ENCODE peak calls at places on chromosome 1, in seven cellular contexts. T is iPS DF 6.9, D is foreskin fibroblast, M is kidney tubule cell, S is lower lobe of right lung, H is posterior vena cava, V is heart right ventricle. B is an unnamed sample.

GRCh38 chr1:27011058-27011764 is 1.4 kb downstream of the TENT5B start:
- DNase-seq in H (no peak), V (no peak), M (peak), T (peak), D (peak), S (peak), B (no peak)

GRCh38 chr1:220335668-220336067 is 63.4 kb upstream of the RAB3GAP2 start:
- DNase-seq in D (no peak), H (no peak), S (peak), T (no peak), V (no peak), M (peak), B (peak)

GRCh38 chr1:202688401-202688800 is 21.9 kb downstream of the SYT2 start:
- DNase-seq in V (no peak), S (no peak), M (no peak), D (peak), H (no peak), T (no peak), B (no peak)

GRCh38 chr1:67791686-67792475 is 41.4 kb downstream of the GNG12 start:
- DNase-seq in T (no peak), S (no peak), H (peak), M (peak), D (peak), V (no peak), B (no peak)

GRCh38 chr1:67479146-67479891 is 49.1 kb upstream of the SERBP1 start:
- DNase-seq in V (peak), D (peak), M (peak), T (no peak), S (no peak), H (no peak), B (peak)

GRCh38 chr1:13517193-13517812 is 3.5 kb upstream of the LRRC38 start:
- DNase-seq in T (no peak), V (no peak), M (peak), D (no peak), H (no peak), S (no peak), B (peak)

GRCh38 chr1:40825430-40825778 is 36.8 kb downstream of the CITED4 start:
- DNase-seq in D (no peak), S (no peak), T (no peak), H (no peak), M (peak), V (no peak), B (no peak)

GRCh38 chr1:237851209-237851845 is 39.4 kb downstream of the ZP4 start:
- DNase-seq in H (no peak), V (no peak), M (peak), T (peak), D (no peak), S (peak), B (peak)

GRCh38 chr1:119737040-119737682 is 25.4 kb downstream of the PHGDH start:
- DNase-seq in V (peak), M (no peak), S (no peak), D (no peak), H (no peak), T (no peak), B (no peak)